ENCODE peak calls at places on chromosomes 6 and 20, in seven cellular contexts. One of them, this sample, is unnamed.

GRCh38 chr20:45010399-45010828 is 44.1 kb downstream of the STK4 start:
- DNase-seq in CD8-positive, alpha-beta memory T cell: no peak
- DNase-seq in GDM1: no peak
- DNase-seq in pons: no peak
- DNase-seq in spleen: no peak
- DNase-seq in cardiac muscle cell: peak
- DNase-seq in pulmonary artery endothelial cell: no peak
- DNase-seq in this sample: no peak

GRCh38 chr20:17697171-17697570 is 2.6 kb upstream of the BANF2 start:
- DNase-seq in pons: no peak
- DNase-seq in spleen: no peak
- DNase-seq in pulmonary artery endothelial cell: no peak
- DNase-seq in GDM1: no peak
- DNase-seq in cardiac muscle cell: no peak
- DNase-seq in CD8-positive, alpha-beta memory T cell: no peak
- DNase-seq in this sample: no peak

GRCh38 chr6:37809144-37809543 is 10.4 kb upstream of the ZFAND3 start:
- DNase-seq in cardiac muscle cell: peak
- DNase-seq in pons: no peak
- DNase-seq in GDM1: no peak
- DNase-seq in pulmonary artery endothelial cell: no peak
- DNase-seq in spleen: no peak
- DNase-seq in CD8-positive, alpha-beta memory T cell: no peak
- DNase-seq in this sample: peak

GRCh38 chr20:18016772-18017171 is 40.9 kb downstream of the OVOL2 start:
- DNase-seq in spleen: no peak
- DNase-seq in CD8-positive, alpha-beta memory T cell: no peak
- DNase-seq in GDM1: no peak
- DNase-seq in pulmonary artery endothelial cell: no peak
- DNase-seq in cardiac muscle cell: no peak
- DNase-seq in pons: no peak
- DNase-seq in this sample: no peak

GRCh38 chr6:92369309-92369708 is 1050.0 kb downstream of the EPHA7 start:
- DNase-seq in pons: no peak
- DNase-seq in pulmonary artery endothelial cell: no peak
- DNase-seq in GDM1: no peak
- DNase-seq in cardiac muscle cell: no peak
- DNase-seq in spleen: no peak
- DNase-seq in CD8-positive, alpha-beta memory T cell: no peak
- DNase-seq in this sample: no peak

GRCh38 chr20:56467969-56468316 is 484 bp upstream of the RTF2 start:
- DNase-seq in pulmonary artery endothelial cell: no peak
- DNase-seq in pons: no peak
- DNase-seq in CD8-positive, alpha-beta memory T cell: no peak
- DNase-seq in spleen: no peak
- DNase-seq in cardiac muscle cell: no peak
- DNase-seq in GDM1: no peak
- DNase-seq in this sample: no peak

GRCh38 chr6:105179244-105180065 is at the start of gene POPDC3:
- DNase-seq in cardiac muscle cell: peak
- DNase-seq in spleen: no peak
- DNase-seq in pulmonary artery endothelial cell: no peak
- DNase-seq in GDM1: no peak
- DNase-seq in pons: peak
- DNase-seq in CD8-positive, alpha-beta memory T cell: no peak
- DNase-seq in this sample: peak

GRCh38 chr6:43436577-43437282 is 9.4 kb downstream of the ABCC10 start:
- DNase-seq in cardiac muscle cell: peak
- DNase-seq in spleen: no peak
- DNase-seq in pulmonary artery endothelial cell: peak
- DNase-seq in CD8-positive, alpha-beta memory T cell: no peak
- DNase-seq in GDM1: no peak
- DNase-seq in pons: no peak
- DNase-seq in this sample: peak